ENCODE peak calls at places on chromosomes 16 and 17, in six cellular contexts. One of them, this sample, is unnamed. For H3K36me3, the result is how much of the 10 kb centered on the place peaks cover.

GRCh38 chr17:55742272-55743102 is 8.4 kb upstream of the PCTP start:
- DNase-seq in naive thymus-derived CD4-positive, alpha-beta T cell: no peak
- DNase-seq in stomach: no peak
- DNase-seq in aorta: no peak
- DNase-seq in tibial artery: no peak
- DNase-seq in CD8-positive, alpha-beta T cell: no peak
- DNase-seq in this sample: no peak

GRCh38 chr17:31541559-31541958 is 150.1 kb downstream of the RAB11FIP4 start:
- DNase-seq in naive thymus-derived CD4-positive, alpha-beta T cell: no peak
- DNase-seq in stomach: no peak
- DNase-seq in aorta: no peak
- DNase-seq in tibial artery: no peak
- DNase-seq in CD8-positive, alpha-beta T cell: no peak
- DNase-seq in this sample: no peak

GRCh38 chr16:73483934-73484712 is 436.2 kb upstream of the ZFHX3 start:
- DNase-seq in naive thymus-derived CD4-positive, alpha-beta T cell: no peak
- DNase-seq in stomach: no peak
- DNase-seq in aorta: no peak
- DNase-seq in tibial artery: no peak
- DNase-seq in CD8-positive, alpha-beta T cell: no peak
- DNase-seq in this sample: no peak

GRCh38 chr17:80259642-80260535 is 763 bp upstream of the RNF213 start:
- DNase-seq in naive thymus-derived CD4-positive, alpha-beta T cell: peak
- DNase-seq in stomach: peak
- DNase-seq in aorta: peak
- DNase-seq in tibial artery: peak
- DNase-seq in CD8-positive, alpha-beta T cell: peak
- DNase-seq in this sample: peak

GRCh38 chr17:7328009-7328408 is 1.1 kb downstream of the NEURL4 start:
- DNase-seq in naive thymus-derived CD4-positive, alpha-beta T cell: no peak
- DNase-seq in stomach: no peak
- DNase-seq in aorta: no peak
- DNase-seq in tibial artery: no peak
- DNase-seq in CD8-positive, alpha-beta T cell: no peak
- DNase-seq in this sample: no peak

GRCh38 chr17:50212121-50212843 is 10.9 kb upstream of the COL1A1 start:
- DNase-seq in naive thymus-derived CD4-positive, alpha-beta T cell: no peak
- DNase-seq in stomach: no peak
- DNase-seq in aorta: peak
- DNase-seq in tibial artery: no peak
- DNase-seq in CD8-positive, alpha-beta T cell: no peak
- DNase-seq in this sample: peak

GRCh38 chr17:80474933-80475915 is 1.2 kb downstream of the NPTX1 start:
- DNase-seq in naive thymus-derived CD4-positive, alpha-beta T cell: no peak
- DNase-seq in stomach: no peak
- DNase-seq in aorta: no peak
- DNase-seq in tibial artery: no peak
- DNase-seq in CD8-positive, alpha-beta T cell: no peak
- DNase-seq in this sample: no peak

GRCh38 chr17:35748323-35748960 is 4.6 kb downstream of the GAS2L2 start:
- DNase-seq in naive thymus-derived CD4-positive, alpha-beta T cell: no peak
- DNase-seq in stomach: peak
- DNase-seq in aorta: no peak
- DNase-seq in tibial artery: no peak
- DNase-seq in CD8-positive, alpha-beta T cell: no peak
- DNase-seq in this sample: no peak

GRCh38 chr17:78974635-78975591 is 4.8 kb downstream of the LGALS3BP start:
- DNase-seq in naive thymus-derived CD4-positive, alpha-beta T cell: no peak
- DNase-seq in stomach: peak
- DNase-seq in aorta: peak
- DNase-seq in tibial artery: peak
- DNase-seq in CD8-positive, alpha-beta T cell: no peak
- DNase-seq in this sample: peak

GRCh38 chr17:16623282-16623681 is 30.4 kb downstream of the ZNF624 start:
- DNase-seq in naive thymus-derived CD4-positive, alpha-beta T cell: no peak
- DNase-seq in stomach: no peak
- DNase-seq in aorta: no peak
- DNase-seq in tibial artery: no peak
- DNase-seq in CD8-positive, alpha-beta T cell: no peak
- DNase-seq in this sample: no peak

GRCh38 chr17:17379197-17379991 is 76.2 kb downstream of the NT5M start:
- DNase-seq in naive thymus-derived CD4-positive, alpha-beta T cell: no peak
- DNase-seq in stomach: no peak
- DNase-seq in aorta: no peak
- DNase-seq in tibial artery: no peak
- DNase-seq in CD8-positive, alpha-beta T cell: no peak
- DNase-seq in this sample: peak

GRCh38 chr17:39634384-39634871 is 2.5 kb upstream of the STARD3 start:
- DNase-seq in naive thymus-derived CD4-positive, alpha-beta T cell: peak
- DNase-seq in stomach: no peak
- DNase-seq in aorta: no peak
- DNase-seq in tibial artery: no peak
- DNase-seq in CD8-positive, alpha-beta T cell: no peak
- DNase-seq in this sample: peak

GRCh38 chr16:4709481-4709880 is 16.1 kb downstream of the NUDT16L1 start:
- DNase-seq in naive thymus-derived CD4-positive, alpha-beta T cell: no peak
- DNase-seq in stomach: no peak
- DNase-seq in aorta: no peak
- DNase-seq in tibial artery: no peak
- DNase-seq in CD8-positive, alpha-beta T cell: no peak
- DNase-seq in this sample: no peak

GRCh38 chr17:31533546-31534155 is 142.2 kb downstream of the RAB11FIP4 start:
- DNase-seq in naive thymus-derived CD4-positive, alpha-beta T cell: no peak
- DNase-seq in stomach: peak
- DNase-seq in aorta: peak
- DNase-seq in tibial artery: no peak
- DNase-seq in CD8-positive, alpha-beta T cell: no peak
- DNase-seq in this sample: peak

GRCh38 chr16:85461814-85462404 is 151.2 kb upstream of the GSE1 start:
- DNase-seq in naive thymus-derived CD4-positive, alpha-beta T cell: no peak
- DNase-seq in stomach: no peak
- DNase-seq in aorta: no peak
- DNase-seq in tibial artery: no peak
- DNase-seq in CD8-positive, alpha-beta T cell: no peak
- DNase-seq in this sample: no peak
- H3K4me3 ChIP-seq in naive thymus-derived CD4-positive, alpha-beta T cell: peak
- H3K4me3 ChIP-seq in stomach: peak
- H3K4me3 ChIP-seq in aorta: no peak
- H3K4me3 ChIP-seq in tibial artery: peak
- H3K4me3 ChIP-seq in CD8-positive, alpha-beta T cell: peak
- H3K4me3 ChIP-seq in this sample: no peak

GRCh38 chr17:74204474-74204873 is 996 bp downstream of the RPL38 start:
- DNase-seq in naive thymus-derived CD4-positive, alpha-beta T cell: no peak
- DNase-seq in stomach: no peak
- DNase-seq in aorta: no peak
- DNase-seq in tibial artery: no peak
- DNase-seq in CD8-positive, alpha-beta T cell: no peak
- DNase-seq in this sample: no peak
- H3K36me3 ChIP-seq in naive thymus-derived CD4-positive, alpha-beta T cell: under half
- H3K36me3 ChIP-seq in stomach: under half
- H3K36me3 ChIP-seq in aorta: under half
- H3K36me3 ChIP-seq in tibial artery: under half
- H3K36me3 ChIP-seq in CD8-positive, alpha-beta T cell: under half
- H3K36me3 ChIP-seq in this sample: half or more

GRCh38 chr17:9356488-9356911 is 219.1 kb downstream of the STX8 start:
- DNase-seq in naive thymus-derived CD4-positive, alpha-beta T cell: no peak
- DNase-seq in stomach: no peak
- DNase-seq in aorta: peak
- DNase-seq in tibial artery: peak
- DNase-seq in CD8-positive, alpha-beta T cell: no peak
- DNase-seq in this sample: no peak

GRCh38 chr17:9350083-9350482 is 225.5 kb downstream of the STX8 start:
- DNase-seq in naive thymus-derived CD4-positive, alpha-beta T cell: no peak
- DNase-seq in stomach: no peak
- DNase-seq in aorta: no peak
- DNase-seq in tibial artery: no peak
- DNase-seq in CD8-positive, alpha-beta T cell: no peak
- DNase-seq in this sample: peak

GRCh38 chr17:9361572-9361955 is 214.1 kb downstream of the STX8 start:
- DNase-seq in naive thymus-derived CD4-positive, alpha-beta T cell: no peak
- DNase-seq in stomach: no peak
- DNase-seq in aorta: no peak
- DNase-seq in tibial artery: no peak
- DNase-seq in CD8-positive, alpha-beta T cell: no peak
- DNase-seq in this sample: no peak

GRCh38 chr17:9360610-9361571 is 214.7 kb downstream of the STX8 start:
- DNase-seq in naive thymus-derived CD4-positive, alpha-beta T cell: no peak
- DNase-seq in stomach: no peak
- DNase-seq in aorta: no peak
- DNase-seq in tibial artery: peak
- DNase-seq in CD8-positive, alpha-beta T cell: no peak
- DNase-seq in this sample: no peak

DNA sequence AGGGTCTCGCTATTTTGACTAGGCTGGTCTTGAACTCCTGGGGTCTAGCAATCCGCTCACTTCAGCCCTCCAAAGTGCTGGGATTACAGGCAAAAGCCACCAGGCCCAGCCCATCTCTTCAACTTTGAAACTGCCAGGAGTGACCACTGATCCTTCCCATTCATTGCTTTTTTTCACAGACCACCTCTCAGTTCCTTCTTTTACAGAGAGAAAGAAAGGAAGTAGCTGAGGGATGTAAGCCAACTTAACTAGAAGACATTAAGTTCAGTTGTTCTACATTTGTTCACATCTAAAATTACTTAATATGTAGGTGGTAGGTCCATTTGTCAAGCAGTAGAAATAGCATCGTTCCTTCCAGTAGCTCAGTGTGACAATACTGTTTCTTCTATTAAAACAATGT is 219.8 kb downstream of the STX8 start:
- DNase-seq in naive thymus-derived CD4-positive, alpha-beta T cell: no peak
- DNase-seq in stomach: no peak
- DNase-seq in aorta: no peak
- DNase-seq in tibial artery: no peak
- DNase-seq in CD8-positive, alpha-beta T cell: no peak
- DNase-seq in this sample: no peak
- H3K27ac ChIP-seq in naive thymus-derived CD4-positive, alpha-beta T cell: no peak
- H3K27ac ChIP-seq in stomach: no peak
- H3K27ac ChIP-seq in aorta: no peak
- H3K27ac ChIP-seq in tibial artery: no peak
- H3K27ac ChIP-seq in CD8-positive, alpha-beta T cell: no peak
- H3K27ac ChIP-seq in this sample: no peak

GRCh38 chr16:84594725-84595038 is 23.2 kb downstream of the COTL1 start:
- DNase-seq in naive thymus-derived CD4-positive, alpha-beta T cell: no peak
- DNase-seq in stomach: no peak
- DNase-seq in aorta: no peak
- DNase-seq in tibial artery: no peak
- DNase-seq in CD8-positive, alpha-beta T cell: no peak
- DNase-seq in this sample: no peak
- H3K4me3 ChIP-seq in naive thymus-derived CD4-positive, alpha-beta T cell: peak
- H3K4me3 ChIP-seq in stomach: peak
- H3K4me3 ChIP-seq in aorta: no peak
- H3K4me3 ChIP-seq in tibial artery: no peak
- H3K4me3 ChIP-seq in CD8-positive, alpha-beta T cell: peak
- H3K4me3 ChIP-seq in this sample: no peak

GRCh38 chr16:11586856-11587642 is at the start of gene LITAF:
- DNase-seq in naive thymus-derived CD4-positive, alpha-beta T cell: no peak
- DNase-seq in stomach: peak
- DNase-seq in aorta: peak
- DNase-seq in tibial artery: peak
- DNase-seq in CD8-positive, alpha-beta T cell: peak
- DNase-seq in this sample: peak

GRCh38 chr16:11585460-11586374 is 1.0 kb downstream of the LITAF start:
- DNase-seq in naive thymus-derived CD4-positive, alpha-beta T cell: no peak
- DNase-seq in stomach: peak
- DNase-seq in aorta: peak
- DNase-seq in tibial artery: no peak
- DNase-seq in CD8-positive, alpha-beta T cell: peak
- DNase-seq in this sample: no peak

GRCh38 chr16:11586375-11586855 is 304 bp downstream of the LITAF start:
- DNase-seq in naive thymus-derived CD4-positive, alpha-beta T cell: no peak
- DNase-seq in stomach: no peak
- DNase-seq in aorta: no peak
- DNase-seq in tibial artery: no peak
- DNase-seq in CD8-positive, alpha-beta T cell: no peak
- DNase-seq in this sample: no peak

GRCh38 chr16:11587643-11588247 is 1.0 kb upstream of the LITAF start:
- DNase-seq in naive thymus-derived CD4-positive, alpha-beta T cell: no peak
- DNase-seq in stomach: no peak
- DNase-seq in aorta: peak
- DNase-seq in tibial artery: no peak
- DNase-seq in CD8-positive, alpha-beta T cell: no peak
- DNase-seq in this sample: no peak

DNA sequence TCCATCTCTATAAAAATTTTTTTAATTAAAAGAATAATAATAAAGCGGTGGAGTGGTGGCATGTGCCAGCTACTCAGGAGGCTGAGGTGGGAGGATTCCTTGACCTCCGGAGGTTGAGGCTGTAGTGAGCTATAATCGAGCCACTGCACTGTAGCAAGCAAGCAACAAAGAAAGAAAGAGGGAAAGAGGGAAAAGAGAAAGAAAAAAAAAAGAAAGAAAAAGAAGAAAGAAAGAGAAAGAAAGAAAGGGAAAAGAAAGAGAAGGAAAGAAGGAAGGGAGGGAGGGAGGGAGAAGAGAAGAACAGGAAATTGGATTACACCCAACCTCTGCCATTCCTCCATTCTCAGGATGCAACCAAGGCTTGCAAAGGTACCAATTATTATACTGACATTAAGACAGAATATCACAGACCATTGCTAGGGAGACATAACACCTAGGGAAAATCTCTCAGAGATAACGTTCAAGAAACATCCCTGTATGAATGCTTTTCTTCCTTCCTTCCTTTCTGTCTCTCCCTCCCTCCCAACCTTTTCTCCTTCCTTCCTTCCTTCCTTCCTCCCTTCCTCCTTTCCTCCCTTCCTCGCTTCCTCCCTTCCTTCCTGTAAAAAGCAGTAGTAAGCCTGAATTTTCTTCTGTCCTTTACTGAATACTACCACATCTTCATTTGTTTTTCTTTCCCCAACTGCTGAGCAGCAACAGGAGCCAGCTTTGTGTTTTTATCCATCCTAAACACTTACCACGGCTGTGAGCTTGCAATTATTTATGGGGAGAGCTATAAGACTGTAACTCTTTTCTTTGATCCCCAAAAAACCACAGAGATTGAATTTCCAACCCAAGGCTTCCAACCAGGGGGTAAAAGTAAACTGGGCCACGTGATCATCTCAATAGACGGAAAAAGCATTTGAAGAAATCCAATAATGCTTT is 1.9 kb upstream of the LITAF start:
- DNase-seq in naive thymus-derived CD4-positive, alpha-beta T cell: no peak
- DNase-seq in stomach: no peak
- DNase-seq in aorta: no peak
- DNase-seq in tibial artery: no peak
- DNase-seq in CD8-positive, alpha-beta T cell: no peak
- DNase-seq in this sample: no peak
- H3K36me3 ChIP-seq in naive thymus-derived CD4-positive, alpha-beta T cell: under half
- H3K36me3 ChIP-seq in stomach: under half
- H3K36me3 ChIP-seq in aorta: under half
- H3K36me3 ChIP-seq in tibial artery: under half
- H3K36me3 ChIP-seq in CD8-positive, alpha-beta T cell: under half
- H3K36me3 ChIP-seq in this sample: under half

GRCh38 chr17:3818786-3819185 is 17.8 kb upstream of the ITGAE start:
- DNase-seq in naive thymus-derived CD4-positive, alpha-beta T cell: no peak
- DNase-seq in stomach: no peak
- DNase-seq in aorta: no peak
- DNase-seq in tibial artery: no peak
- DNase-seq in CD8-positive, alpha-beta T cell: no peak
- DNase-seq in this sample: no peak
- H3K27ac ChIP-seq in naive thymus-derived CD4-positive, alpha-beta T cell: no peak
- H3K27ac ChIP-seq in stomach: peak
- H3K27ac ChIP-seq in aorta: no peak
- H3K27ac ChIP-seq in tibial artery: no peak
- H3K27ac ChIP-seq in CD8-positive, alpha-beta T cell: no peak
- H3K27ac ChIP-seq in this sample: peak

This sample was measured in SJSA1.